ENCODE peak calls at places on chromosomes 12 and 14, in nine cellular contexts. D, O, B, I, V, X, L, S and T are unnamed samples.

GRCh38 chr12:25308761-25309160 is 58.0 kb upstream of the KRAS start:
- DNase-seq in D (peak; percentile 80), X (no peak), O (no peak), L (no peak), I (peak; percentile 29), S (no peak), V (peak; percentile 75), B (no peak), T (no peak)

GRCh38 chr12:46674126-46674525 is 151.7 kb downstream of the SLC38A4 start:
- DNase-seq in B (no peak), X (no peak), I (no peak), D (no peak), O (no peak), V (no peak), L (no peak), S (no peak), T (no peak)

GRCh38 chr12:118611295-118611694 is 234.9 kb downstream of the SUDS3 start:
- DNase-seq in I (no peak), X (no peak), L (no peak), O (no peak), S (no peak), V (no peak), B (no peak), D (no peak), T (no peak)

GRCh38 chr14:69101331-69101826 is 51.5 kb downstream of the DCAF5 start:
- DNase-seq in D (peak; percentile 91), X (no peak), L (no peak), S (no peak), B (peak; percentile 92), O (no peak), I (peak; percentile 55), V (peak; percentile 87), T (peak; percentile 60)

GRCh38 chr12:129258781-129259318 is 405.6 kb downstream of the GLT1D1 start:
- DNase-seq in O (no peak), I (no peak), S (no peak), B (no peak), X (no peak), L (no peak), V (peak; percentile 30), D (no peak), T (no peak)

GRCh38 chr12:79451988-79452387 is 238.8 kb downstream of the PAWR start:
- DNase-seq in V (peak; percentile 92), D (peak; percentile 88), S (peak; percentile 39), B (peak; percentile 82), I (peak; percentile 36), O (peak; percentile 30), X (no peak), L (no peak), T (peak; percentile 74)

GRCh38 chr12:31834158-31834557 is 105.3 kb upstream of the AMN1 start:
- DNase-seq in X (no peak), I (no peak), B (no peak), D (no peak), S (no peak), O (no peak), V (no peak), L (no peak), T (no peak)

GRCh38 chr12:122395319-122395718 is 27.1 kb downstream of the CLIP1 start:
- DNase-seq in S (no peak), X (no peak), L (no peak), D (peak; percentile 95), I (peak; percentile 54), O (no peak), B (peak; percentile 67), V (peak; percentile 88), T (peak; percentile 36)

GRCh38 chr12:12315838-12316237 is 34.2 kb downstream of the MANSC1 start:
- DNase-seq in I (no peak), X (no peak), B (no peak), L (no peak), S (no peak), O (peak; percentile 8), D (no peak), V (peak; percentile 7), T (no peak)

GRCh38 chr12:45674583-45674982 is 54.9 kb upstream of the ARID2 start:
- DNase-seq in I (peak; percentile 76), L (no peak), X (peak; percentile 87), D (peak; percentile 94), S (no peak), V (peak; percentile 92), O (no peak), B (peak; percentile 93), T (peak; percentile 8)

GRCh38 chr12:121404734-121405133 is 4.8 kb downstream of the RNF34 start:
- DNase-seq in V (no peak), O (no peak), D (no peak), X (no peak), B (peak; percentile 26), L (no peak), S (no peak), I (no peak), T (no peak)

GRCh38 chr14:68407838-68408237 is 385.0 kb downstream of the ZFP36L1 start:
- DNase-seq in L (no peak), X (no peak), I (no peak), S (peak; percentile 24), D (no peak), V (no peak), O (no peak), B (no peak), T (no peak)

GRCh38 chr14:20632448-20632830 is 9.1 kb downstream of the OR6S1 start:
- DNase-seq in X (no peak), B (no peak), V (no peak), I (no peak), S (no peak), O (no peak), D (no peak), L (no peak), T (no peak)

GRCh38 chr14:56189306-56189705 is 71.1 kb downstream of the PELI2 start:
- DNase-seq in D (peak; percentile 91), S (no peak), B (peak; percentile 70), V (peak; percentile 85), L (no peak), I (peak; percentile 55), X (no peak), O (no peak), T (peak; percentile 89)

GRCh38 chr14:103782376-103782775 is 65.0 kb downstream of the PPP1R13B start:
- DNase-seq in D (no peak), X (no peak), B (no peak), O (no peak), I (no peak), L (no peak), S (no peak), V (no peak), T (no peak)

GRCh38 chr12:88108021-88108420 is 33.9 kb downstream of the CEP290 start:
- DNase-seq in O (no peak), L (no peak), D (peak; percentile 28), B (peak; percentile 37), V (peak; percentile 15), X (no peak), I (no peak), S (no peak), T (no peak)

DNA sequence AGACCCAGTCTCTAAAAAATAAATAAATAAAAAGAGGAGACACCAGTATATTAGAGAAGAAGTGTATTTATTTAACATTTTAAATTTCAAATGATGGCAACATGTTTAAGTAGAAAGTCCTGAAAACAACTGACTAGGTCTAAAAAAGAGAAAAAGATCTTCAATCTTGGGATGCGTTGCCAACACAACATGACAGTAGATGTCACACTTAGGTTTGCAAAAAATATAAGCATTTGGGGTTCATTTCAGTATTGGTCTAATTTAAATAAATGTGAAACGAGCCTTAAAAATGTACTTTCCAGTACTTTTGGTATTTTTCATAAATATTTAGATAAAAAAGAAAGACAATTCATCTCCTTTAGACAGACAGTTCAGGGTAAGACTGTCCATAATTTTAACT is 4.5 kb downstream of the C14orf93 start:
- DNase-seq in I (no peak), S (no peak), X (no peak), L (no peak), O (no peak), D (no peak), V (no peak), B (no peak), T (no peak)
- H3K27ac ChIP-seq in I (no peak overlapping the region), S (no peak overlapping the region), X (no peak overlapping the region), L (no peak overlapping the region), O (no peak overlapping the region), D (no peak overlapping the region), V (no peak overlapping the region), B (no peak overlapping the region), T (no peak overlapping the region)

GRCh38 chr12:50514526-50515276 is 9.9 kb downstream of the DIP2B start:
- DNase-seq in D (no peak), V (no peak), X (no peak), O (no peak), S (no peak), I (no peak), B (no peak), L (no peak), T (no peak)
- H3K27ac ChIP-seq in D (no peak overlapping the region), V (no peak overlapping the region), X (no peak overlapping the region), O (peak overlapping the region; percentile 86), S (no peak overlapping the region), I (no peak overlapping the region), B (peak overlapping the region; percentile 75), L (peak overlapping the region; percentile 59), T (no peak overlapping the region)

DNA sequence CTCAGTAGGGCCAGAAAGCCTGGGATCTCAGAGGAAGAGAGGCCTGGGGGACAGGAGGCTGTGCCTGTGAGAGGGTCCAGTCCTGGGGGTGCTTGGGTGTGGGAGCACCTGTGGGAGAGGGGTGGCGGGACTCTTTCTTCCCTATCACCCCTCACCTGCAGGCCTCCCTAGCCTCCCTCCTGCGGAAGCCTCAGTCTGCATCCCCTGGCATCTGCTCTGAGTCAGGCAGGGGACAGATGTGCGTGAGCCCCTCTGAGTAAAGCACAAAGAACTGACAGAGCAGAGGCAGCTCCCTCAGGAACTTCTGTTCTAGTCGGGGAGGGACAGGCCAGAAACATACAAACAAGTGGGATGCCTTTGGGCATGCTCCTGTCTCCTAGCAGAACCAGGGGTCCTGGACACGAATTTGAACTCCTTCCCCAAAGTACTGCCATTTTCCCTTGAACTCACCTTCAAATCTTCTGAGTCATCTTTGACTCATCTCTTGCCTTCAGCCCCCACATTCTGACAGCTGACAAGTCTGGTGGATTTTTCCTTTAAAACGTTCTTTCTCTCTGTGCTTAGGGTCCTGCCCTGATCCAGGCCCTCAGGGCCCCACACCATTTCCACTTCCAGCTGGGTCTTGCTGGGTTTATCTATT is 8.5 kb upstream of the HSP90AA1 start:
- DNase-seq in X (no peak), S (no peak), I (no peak), L (no peak), O (peak; percentile 23), V (peak; percentile 49), D (peak; percentile 66), B (no peak), T (no peak)
- H3K27ac ChIP-seq in X (no peak overlapping the region), S (no peak overlapping the region), I (peak overlapping the region; percentile 21), L (no peak overlapping the region), O (no peak overlapping the region), V (no peak overlapping the region), D (no peak overlapping the region), B (no peak overlapping the region), T (no peak overlapping the region)

GRCh38 chr12:89636054-89636775 is 72.4 kb downstream of the ATP2B1 start:
- DNase-seq in O (no peak), S (no peak), B (no peak), D (peak; percentile 79), I (peak; percentile 23), X (no peak), L (no peak), V (peak; percentile 68), T (peak; percentile 22)
- H3K27ac ChIP-seq in O (no peak overlapping the region), S (no peak overlapping the region), B (no peak overlapping the region), D (no peak overlapping the region), I (no peak overlapping the region), X (no peak overlapping the region), L (no peak overlapping the region), V (peak overlapping the region; percentile 33), T (peak overlapping the region; percentile 80)